ENCODE peak calls at places on chromosomes 11 and 22, in four cellular contexts. One of them, this sample, is unnamed.
A peak's percentile ranks its signal among the peaks of the same experiment; 100 is the strongest.

GRCh38 chr11:120235024-120235628 is 4.8 kb upstream of the POU2F3 start:
- DNase-seq in fibroblast of pulmonary artery: peak; percentile 68
- DNase-seq in pancreas: peak; percentile 90
- DNase-seq in heart left ventricle: no peak
- DNase-seq in this sample: peak; percentile 75

GRCh38 chr22:44625981-44626687 is 75.9 kb upstream of the PRR5 start:
- DNase-seq in fibroblast of pulmonary artery: peak; percentile 63
- DNase-seq in pancreas: peak; percentile 80
- DNase-seq in heart left ventricle: peak; percentile 68
- DNase-seq in this sample: peak; percentile 26

GRCh38 chr11:27722117-27722844 is 22.0 kb upstream of the BDNF start:
- DNase-seq in fibroblast of pulmonary artery: peak; percentile 47
- DNase-seq in pancreas: peak; percentile 70
- DNase-seq in heart left ventricle: no peak
- DNase-seq in this sample: peak; percentile 47

GRCh38 chr11:3040881-3041280 is 16.3 kb downstream of the CARS1 start:
- DNase-seq in fibroblast of pulmonary artery: no peak
- DNase-seq in pancreas: peak; percentile 14
- DNase-seq in heart left ventricle: no peak
- DNase-seq in this sample: no peak

GRCh38 chr11:13480198-13480597 is 15.6 kb downstream of the PTH start:
- DNase-seq in fibroblast of pulmonary artery: no peak
- DNase-seq in pancreas: no peak
- DNase-seq in heart left ventricle: no peak
- DNase-seq in this sample: no peak

GRCh38 chr22:49355206-49355920 is 472.3 kb downstream of the BRD1 start:
- DNase-seq in fibroblast of pulmonary artery: no peak
- DNase-seq in pancreas: no peak
- DNase-seq in heart left ventricle: no peak
- DNase-seq in this sample: no peak

GRCh38 chr11:99199336-99199735 is 178.6 kb downstream of the CNTN5 start:
- DNase-seq in fibroblast of pulmonary artery: peak; percentile 5
- DNase-seq in pancreas: no peak
- DNase-seq in heart left ventricle: peak; percentile 19
- DNase-seq in this sample: no peak

GRCh38 chr11:66291706-66292542 is at the start of gene TMEM151A:
- DNase-seq in fibroblast of pulmonary artery: no peak
- DNase-seq in pancreas: peak; percentile 75
- DNase-seq in heart left ventricle: no peak
- DNase-seq in this sample: no peak

GRCh38 chr11:128269466-128269865 is 317.9 kb downstream of the ETS1 start:
- DNase-seq in fibroblast of pulmonary artery: no peak
- DNase-seq in pancreas: no peak
- DNase-seq in heart left ventricle: no peak
- DNase-seq in this sample: no peak

GRCh38 chr22:30044369-30044768 is 35.9 kb upstream of the HORMAD2 start:
- DNase-seq in fibroblast of pulmonary artery: peak; percentile 87
- DNase-seq in pancreas: no peak
- DNase-seq in heart left ventricle: no peak
- DNase-seq in this sample: peak; percentile 88

GRCh38 chr11:109819410-109819809 is 273.8 kb upstream of the ZC3H12C start:
- DNase-seq in fibroblast of pulmonary artery: no peak
- DNase-seq in pancreas: no peak
- DNase-seq in heart left ventricle: no peak
- DNase-seq in this sample: peak; percentile 74

GRCh38 chr11:114157476-114158050 is 98.1 kb downstream of the ZBTB16 start:
- DNase-seq in fibroblast of pulmonary artery: no peak
- DNase-seq in pancreas: no peak
- DNase-seq in heart left ventricle: no peak
- DNase-seq in this sample: no peak

GRCh38 chr11:31870609-31871309 is 59.6 kb upstream of the PAX6 start:
- DNase-seq in fibroblast of pulmonary artery: peak; percentile 58
- DNase-seq in pancreas: peak; percentile 54
- DNase-seq in heart left ventricle: peak; percentile 31
- DNase-seq in this sample: peak; percentile 38

GRCh38 chr11:27875480-27876208 is 175.4 kb upstream of the BDNF start:
- DNase-seq in fibroblast of pulmonary artery: peak; percentile 13
- DNase-seq in pancreas: no peak
- DNase-seq in heart left ventricle: no peak
- DNase-seq in this sample: no peak

GRCh38 chr11:119660166-119660720 is 68.8 kb downstream of the NECTIN1 start:
- DNase-seq in fibroblast of pulmonary artery: no peak
- DNase-seq in pancreas: no peak
- DNase-seq in heart left ventricle: no peak
- DNase-seq in this sample: no peak

GRCh38 chr22:40410272-40410671 is 39.9 kb downstream of the SGSM3 start:
- DNase-seq in fibroblast of pulmonary artery: no peak
- DNase-seq in pancreas: no peak
- DNase-seq in heart left ventricle: no peak
- DNase-seq in this sample: peak; percentile 36

GRCh38 chr22:27918351-27919221 is 470 bp downstream of the PITPNB start:
- DNase-seq in fibroblast of pulmonary artery: peak; percentile 54
- DNase-seq in pancreas: peak; percentile 81
- DNase-seq in heart left ventricle: peak; percentile 71
- DNase-seq in this sample: peak; percentile 32

GRCh38 chr11:61976813-61977475 is 9.5 kb upstream of the FTH1 start:
- DNase-seq in fibroblast of pulmonary artery: no peak
- DNase-seq in pancreas: peak; percentile 27
- DNase-seq in heart left ventricle: no peak
- DNase-seq in this sample: no peak

GRCh38 chr22:36775589-36775965 is 342 bp downstream of the IFT27 start:
- DNase-seq in fibroblast of pulmonary artery: peak; percentile 13
- DNase-seq in pancreas: peak; percentile 84
- DNase-seq in heart left ventricle: peak; percentile 48
- DNase-seq in this sample: no peak

GRCh38 chr22:30228509-30229359 is 17.8 kb downstream of the LIF start:
- DNase-seq in fibroblast of pulmonary artery: no peak
- DNase-seq in pancreas: no peak
- DNase-seq in heart left ventricle: no peak
- DNase-seq in this sample: peak; percentile 88

GRCh38 chr22:44195189-44195871 is 14.6 kb downstream of the PARVG start:
- DNase-seq in fibroblast of pulmonary artery: no peak
- DNase-seq in pancreas: no peak
- DNase-seq in heart left ventricle: no peak
- DNase-seq in this sample: no peak

GRCh38 chr11:82906236-82906635 is 4.7 kb downstream of the DDIAS start:
- DNase-seq in fibroblast of pulmonary artery: peak; percentile 54
- DNase-seq in pancreas: no peak
- DNase-seq in heart left ventricle: no peak
- DNase-seq in this sample: peak; percentile 29

GRCh38 chr11:3165152-3165705 is at the start of gene OSBPL5:
- DNase-seq in fibroblast of pulmonary artery: peak; percentile 64
- DNase-seq in pancreas: peak; percentile 91
- DNase-seq in heart left ventricle: peak; percentile 85
- DNase-seq in this sample: peak; percentile 26

GRCh38 chr11:22674470-22675426 is 8.3 kb downstream of the GAS2 start:
- DNase-seq in fibroblast of pulmonary artery: no peak
- DNase-seq in pancreas: peak; percentile 29
- DNase-seq in heart left ventricle: no peak
- DNase-seq in this sample: no peak

GRCh38 chr11:36118084-36118483 is 171.1 kb downstream of the COMMD9 start:
- DNase-seq in fibroblast of pulmonary artery: no peak
- DNase-seq in pancreas: no peak
- DNase-seq in heart left ventricle: no peak
- DNase-seq in this sample: no peak

GRCh38 chr11:36122715-36123114 is 166.5 kb downstream of the COMMD9 start:
- DNase-seq in fibroblast of pulmonary artery: peak; percentile 25
- DNase-seq in pancreas: no peak
- DNase-seq in heart left ventricle: no peak
- DNase-seq in this sample: peak; percentile 24

GRCh38 chr11:36116161-36116560 is 172.3 kb downstream of the LDLRAD3 start:
- DNase-seq in fibroblast of pulmonary artery: peak; percentile 70
- DNase-seq in pancreas: no peak
- DNase-seq in heart left ventricle: no peak
- DNase-seq in this sample: no peak

GRCh38 chr11:36115378-36115801 is 171.5 kb downstream of the LDLRAD3 start:
- DNase-seq in fibroblast of pulmonary artery: no peak
- DNase-seq in pancreas: no peak
- DNase-seq in heart left ventricle: no peak
- DNase-seq in this sample: no peak

DNA sequence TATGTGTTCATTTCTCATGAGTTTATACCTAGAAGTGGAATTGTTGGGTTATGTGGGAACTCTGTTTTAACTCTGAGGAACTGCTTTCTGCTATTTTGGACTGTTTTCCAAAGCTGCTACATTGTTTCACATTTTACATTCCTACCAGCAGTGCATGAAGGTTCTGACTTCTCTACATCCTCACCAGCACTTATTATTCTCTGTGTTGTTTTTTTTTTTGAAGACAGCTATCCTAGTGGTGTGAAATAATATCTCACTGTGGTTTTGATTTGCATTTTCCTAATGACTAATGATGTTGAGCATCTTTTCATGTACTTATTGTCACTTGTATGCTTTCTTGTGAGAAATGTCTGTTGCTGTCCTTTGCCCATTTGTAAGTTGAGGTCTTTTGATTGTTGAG is 169.9 kb downstream of the COMMD9 start:
- DNase-seq in fibroblast of pulmonary artery: no peak
- DNase-seq in pancreas: no peak
- DNase-seq in heart left ventricle: no peak
- DNase-seq in this sample: no peak
- TF ChIP-seq CTCF in fibroblast of pulmonary artery: no peak
- TF ChIP-seq CTCF in pancreas: no peak
- TF ChIP-seq CTCF in heart left ventricle: no peak
- TF ChIP-seq CTCF in this sample: no peak

GRCh38 chr11:46522682-46523281 is 71.0 kb downstream of the AMBRA1 start:
- DNase-seq in fibroblast of pulmonary artery: no peak
- DNase-seq in pancreas: no peak
- DNase-seq in heart left ventricle: no peak
- DNase-seq in this sample: no peak
- TF ChIP-seq CTCF in fibroblast of pulmonary artery: no peak
- TF ChIP-seq CTCF in pancreas: no peak
- TF ChIP-seq CTCF in heart left ventricle: no peak
- TF ChIP-seq CTCF in this sample: no peak

GRCh38 chr11:70169632-70170031 is 33.5 kb upstream of the FADD start:
- DNase-seq in fibroblast of pulmonary artery: no peak
- DNase-seq in pancreas: no peak
- DNase-seq in heart left ventricle: no peak
- DNase-seq in this sample: no peak

GRCh38 chr11:70170596-70171210 is 32.4 kb upstream of the FADD start:
- DNase-seq in fibroblast of pulmonary artery: no peak
- DNase-seq in pancreas: no peak
- DNase-seq in heart left ventricle: no peak
- DNase-seq in this sample: no peak

GRCh38 chr11:70174846-70175764 is 28.0 kb upstream of the FADD start:
- DNase-seq in fibroblast of pulmonary artery: no peak
- DNase-seq in pancreas: no peak
- DNase-seq in heart left ventricle: peak; percentile 14
- DNase-seq in this sample: no peak

GRCh38 chr11:70169136-70169535 is 34.0 kb upstream of the FADD start:
- DNase-seq in fibroblast of pulmonary artery: no peak
- DNase-seq in pancreas: no peak
- DNase-seq in heart left ventricle: no peak
- DNase-seq in this sample: no peak

GRCh38 chr11:70173018-70173417 is 30.1 kb upstream of the FADD start:
- DNase-seq in fibroblast of pulmonary artery: no peak
- DNase-seq in pancreas: no peak
- DNase-seq in heart left ventricle: no peak
- DNase-seq in this sample: no peak
- TF ChIP-seq CTCF in fibroblast of pulmonary artery: no peak
- TF ChIP-seq CTCF in pancreas: no peak
- TF ChIP-seq CTCF in heart left ventricle: no peak
- TF ChIP-seq CTCF in this sample: no peak

DNA sequence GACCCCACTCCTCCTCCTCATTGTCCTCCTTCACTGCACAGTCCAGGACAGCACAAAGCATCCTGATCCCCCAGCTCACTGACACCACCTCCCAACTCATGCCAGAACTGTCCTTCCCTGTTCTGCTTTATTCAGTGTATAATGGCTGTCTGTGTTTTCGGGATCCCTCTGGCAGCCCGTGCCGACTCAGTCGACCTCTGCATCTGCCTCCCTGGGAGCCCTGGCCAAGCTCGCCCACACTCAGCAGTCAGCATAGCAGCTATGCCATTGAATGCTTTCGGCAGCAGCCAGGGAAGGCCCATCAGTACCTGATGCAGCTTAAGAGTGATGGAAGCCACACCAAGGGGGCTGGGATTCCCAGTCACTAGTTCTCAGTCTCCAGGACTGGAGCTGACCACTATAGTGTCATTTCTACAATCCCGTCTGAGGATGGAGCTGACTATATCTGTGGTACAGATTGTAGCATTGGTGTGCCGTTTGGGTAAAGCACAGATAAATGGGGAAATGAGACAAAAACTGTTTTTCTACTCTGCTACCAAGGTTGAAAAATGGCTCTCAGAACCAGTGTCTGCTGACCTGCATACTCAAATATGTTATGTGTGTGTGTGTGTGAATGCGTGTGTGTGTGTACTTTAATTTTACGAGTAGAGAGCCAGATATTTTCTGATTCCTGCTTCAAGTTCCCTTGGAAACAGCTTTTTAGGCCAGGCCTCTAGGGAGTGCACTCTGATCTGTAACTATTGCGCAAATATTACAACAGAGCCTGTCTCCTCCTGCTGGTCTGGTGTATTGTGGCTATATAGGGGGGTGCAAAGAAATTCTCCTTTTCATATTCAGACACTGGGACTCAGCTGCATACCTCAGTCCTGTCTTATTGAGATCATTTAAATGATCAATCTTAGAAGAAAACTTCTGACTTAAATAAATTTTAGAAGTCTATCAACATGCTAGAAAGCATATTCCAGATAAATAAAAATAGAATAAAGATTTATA is 78.8 kb upstream of the TOP3B start:
- DNase-seq in fibroblast of pulmonary artery: peak; percentile 69
- DNase-seq in pancreas: no peak
- DNase-seq in heart left ventricle: peak; percentile 43
- DNase-seq in this sample: peak; percentile 19
- TF ChIP-seq CTCF in fibroblast of pulmonary artery: peak; percentile 38
- TF ChIP-seq CTCF in pancreas: no peak
- TF ChIP-seq CTCF in heart left ventricle: peak; percentile 47
- TF ChIP-seq CTCF in this sample: peak; percentile 22

GRCh38 chr11:131146817-131147490 is 223.5 kb upstream of the NTM start:
- DNase-seq in fibroblast of pulmonary artery: no peak
- DNase-seq in pancreas: no peak
- DNase-seq in heart left ventricle: no peak
- DNase-seq in this sample: no peak
- TF ChIP-seq CTCF in fibroblast of pulmonary artery: no peak
- TF ChIP-seq CTCF in pancreas: no peak
- TF ChIP-seq CTCF in heart left ventricle: no peak
- TF ChIP-seq CTCF in this sample: no peak

DNA sequence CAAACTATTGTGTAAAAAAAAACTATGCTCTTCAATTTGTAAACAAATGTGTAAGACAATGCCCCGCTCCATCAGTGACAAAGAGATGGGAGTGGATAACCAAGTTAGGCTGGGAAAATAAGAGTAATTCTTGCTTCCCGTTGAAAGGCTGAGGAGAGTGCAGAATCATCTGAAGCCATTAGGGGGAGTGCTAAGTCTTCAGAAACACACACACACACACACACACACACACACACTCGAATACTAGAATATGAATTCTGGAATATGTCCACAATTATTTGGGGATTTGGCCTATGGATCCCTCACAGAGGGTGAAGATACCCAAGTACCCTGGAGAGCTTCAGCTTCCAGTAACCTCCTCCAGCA is 27.8 kb upstream of the ROBO3 start:
- DNase-seq in fibroblast of pulmonary artery: peak; percentile 93
- DNase-seq in pancreas: no peak
- DNase-seq in heart left ventricle: no peak
- DNase-seq in this sample: peak; percentile 84
- TF ChIP-seq CTCF in fibroblast of pulmonary artery: peak; percentile 79
- TF ChIP-seq CTCF in pancreas: no peak
- TF ChIP-seq CTCF in heart left ventricle: no peak
- TF ChIP-seq CTCF in this sample: peak; percentile 64

GRCh38 chr11:8309862-8310261 is 46.2 kb upstream of the LMO1 start:
- DNase-seq in fibroblast of pulmonary artery: no peak
- DNase-seq in pancreas: no peak
- DNase-seq in heart left ventricle: no peak
- DNase-seq in this sample: peak; percentile 41
- TF ChIP-seq CTCF in fibroblast of pulmonary artery: no peak
- TF ChIP-seq CTCF in pancreas: peak; percentile 34
- TF ChIP-seq CTCF in heart left ventricle: peak; percentile 25
- TF ChIP-seq CTCF in this sample: peak; percentile 79